ENCODE peak calls at places on chromosomes 12 and 14, in ten cellular contexts. N, H, W, X, U, I, L, Y, S and Q are unnamed samples.

GRCh38 chr14:99425272-99425681 is 55.4 kb downstream of the SETD3 start:
- DNase-seq in L (no peak), S (no peak), X (no peak), W (no peak), Y (no peak), H (no peak), N (peak; percentile 90), U (no peak), I (no peak), Q (no peak)

GRCh38 chr14:21902561-21903199 is 229.1 kb upstream of the OR4E1 start:
- DNase-seq in L (no peak), W (no peak), S (no peak), H (peak; percentile 30), N (no peak), X (no peak), Y (no peak), I (no peak), U (no peak), Q (peak; percentile 32)

GRCh38 chr14:35051796-35052195 is 5.7 kb downstream of the FAM177A1 start:
- DNase-seq in I (peak; percentile 24), H (no peak), X (no peak), W (peak; percentile 89), N (no peak), S (no peak), U (no peak), L (no peak), Y (no peak), Q (no peak)

GRCh38 chr12:109696485-109697269 is 16.9 kb upstream of the FAM222A start:
- DNase-seq in L (no peak), I (peak; percentile 16), S (no peak), N (no peak), X (no peak), W (peak; percentile 36), H (peak; percentile 14), Y (no peak), U (no peak), Q (no peak)

GRCh38 chr12:57119694-57120093 is 8.5 kb upstream of the STAT6 start:
- DNase-seq in X (no peak), W (no peak), Y (no peak), L (no peak), H (no peak), U (no peak), S (no peak), I (no peak), N (no peak), Q (no peak)

GRCh38 chr14:58238252-58239247 is 6.1 kb upstream of the PSMA3 start:
- DNase-seq in U (no peak), W (no peak), Y (no peak), L (no peak), S (peak; percentile 13), I (no peak), N (no peak), X (no peak), H (no peak), Q (no peak)

GRCh38 chr12:46205293-46205692 is 63.5 kb downstream of the SLC38A1 start:
- DNase-seq in S (no peak), X (no peak), H (no peak), L (no peak), U (no peak), W (no peak), Y (no peak), I (no peak), N (no peak), Q (no peak)

GRCh38 chr14:98498019-98498885 is 773.7 kb downstream of the BCL11B start:
- DNase-seq in L (no peak), X (no peak), I (no peak), N (no peak), H (no peak), U (no peak), Y (no peak), S (no peak), W (no peak), Q (no peak)

GRCh38 chr12:15538881-15539280 is 216.6 kb downstream of the PTPRO start:
- DNase-seq in W (no peak), U (no peak), Y (no peak), X (no peak), I (no peak), H (no peak), L (no peak), N (no peak), S (no peak), Q (no peak)

GRCh38 chr12:27870939-27871338 is 90.9 kb upstream of the MANSC4 start:
- DNase-seq in I (peak; percentile 90), H (no peak), X (no peak), S (no peak), U (no peak), N (no peak), W (no peak), Y (peak; percentile 13), L (peak; percentile 34), Q (no peak)

GRCh38 chr14:52551205-52551604 is 1.1 kb downstream of the TXNDC16 start:
- DNase-seq in Y (no peak), S (no peak), N (no peak), H (no peak), W (no peak), I (no peak), L (no peak), X (no peak), U (no peak), Q (no peak)

GRCh38 chr12:2264622-2265306 is 212.0 kb downstream of the CACNA1C start:
- DNase-seq in W (no peak), S (no peak), X (no peak), Y (peak; percentile 96), H (no peak), U (no peak), L (peak; percentile 88), N (no peak), I (peak; percentile 98), Q (no peak)

GRCh38 chr12:54701940-54702592 is 53.9 kb upstream of the DCD start:
- DNase-seq in S (no peak), X (peak; percentile 4), U (no peak), L (peak; percentile 19), W (peak; percentile 36), I (peak; percentile 41), H (no peak), N (no peak), Y (peak; percentile 12), Q (no peak)

GRCh38 chr14:103151270-103151933 is 28.1 kb downstream of the TNFAIP2 start:
- DNase-seq in U (no peak), H (no peak), X (no peak), W (no peak), S (no peak), L (no peak), N (no peak), Y (no peak), I (no peak), Q (no peak)

GRCh38 chr14:93765032-93765626 is 23.2 kb downstream of the PRIMA1 start:
- DNase-seq in H (no peak), Y (no peak), U (no peak), L (no peak), N (no peak), W (no peak), I (no peak), S (no peak), X (no peak), Q (no peak)

GRCh38 chr12:54154708-54155316 is 34.0 kb downstream of the SMUG1 start:
- DNase-seq in N (no peak), Y (no peak), X (no peak), L (no peak), S (no peak), I (no peak), U (no peak), H (no peak), W (no peak), Q (no peak)

GRCh38 chr12:46160081-46160980 is 108.5 kb downstream of the SLC38A1 start:
- DNase-seq in Y (peak; percentile 50), L (peak; percentile 74), S (no peak), H (no peak), W (no peak), U (no peak), I (peak; percentile 44), X (no peak), N (no peak), Q (no peak)

GRCh38 chr12:30939234-30939633 is 12.7 kb downstream of the TSPAN11 start:
- DNase-seq in X (no peak), I (no peak), H (no peak), L (no peak), N (no peak), W (no peak), U (no peak), Y (no peak), S (no peak), Q (no peak)

GRCh38 chr12:43921666-43922337 is 85.9 kb downstream of the TMEM117 start:
- DNase-seq in W (no peak), X (no peak), Y (no peak), H (no peak), L (no peak), U (no peak), I (peak; percentile 52), N (no peak), S (no peak), Q (no peak)

GRCh38 chr12:101857043-101857558 is 20.3 kb upstream of the DRAM1 start:
- DNase-seq in H (no peak), I (peak; percentile 81), W (no peak), U (no peak), Y (no peak), N (no peak), X (no peak), L (peak; percentile 64), S (no peak), Q (no peak)